ENCODE peak calls at places on chromosome 21, in ten cellular contexts. U is fibroblast of villous mesenchyme; N is RWPE1; Q is sigmoid colon; X is activated CD8-positive, alpha-beta T cell treated with anti-CD3 and anti-CD28 coated beads for 36 hours; I is IMR-90; V is spleen; F is foreskin fibroblast; M is CD8-positive, alpha-beta T cell; D is omental fat pad. B is an unnamed sample.

GRCh38 chr21:41361786-41362604 is at the start of gene MX2:
- DNase-seq in U (peak), N (peak), Q (peak), X (peak), I (peak), V (peak), F (peak), M (peak), D (peak), B (peak)

GRCh38 chr21:15063081-15063820 is 1.5 kb downstream of the NRIP1 start:
- DNase-seq in U (peak), N (peak), Q (no peak), X (peak), I (peak), V (no peak), F (no peak), M (peak), D (no peak), B (no peak)

GRCh38 chr21:41641821-41642368 is 125.0 kb downstream of the RIPK4 start:
- DNase-seq in U (peak), N (peak), Q (peak), X (no peak), I (peak), V (no peak), F (peak), M (no peak), D (peak), B (no peak)

GRCh38 chr21:39518055-39518844 is 66.5 kb downstream of the SH3BGR start:
- DNase-seq in U (peak), N (peak), Q (no peak), X (peak), I (peak), V (no peak), F (peak), M (peak), D (no peak), B (no peak)

GRCh38 chr21:43921602-43921978 is 56.6 kb downstream of the AGPAT3 start:
- DNase-seq in U (no peak), N (no peak), Q (no peak), X (peak), I (no peak), V (no peak), F (no peak), M (peak), D (no peak), B (no peak)

GRCh38 chr21:42663860-42664535 is 10.6 kb downstream of the PDE9A start:
- DNase-seq in U (no peak), N (no peak), Q (no peak), X (no peak), I (no peak), V (no peak), F (no peak), M (no peak), D (no peak), B (no peak)

GRCh38 chr21:40335689-40336088 is 468.5 kb downstream of the PCP4 start:
- DNase-seq in U (no peak), N (no peak), Q (no peak), X (no peak), I (no peak), V (no peak), F (no peak), M (no peak), D (no peak), B (no peak)

GRCh38 chr21:35217504-35218060 is 168.5 kb upstream of the RUNX1 start:
- DNase-seq in U (peak), N (peak), Q (no peak), X (peak), I (peak), V (no peak), F (peak), M (no peak), D (no peak), B (no peak)

GRCh38 chr21:41970751-41971653 is 17.2 kb upstream of the C2CD2 start:
- DNase-seq in U (no peak), N (no peak), Q (no peak), X (no peak), I (no peak), V (no peak), F (no peak), M (peak), D (no peak), B (no peak)

DNA sequence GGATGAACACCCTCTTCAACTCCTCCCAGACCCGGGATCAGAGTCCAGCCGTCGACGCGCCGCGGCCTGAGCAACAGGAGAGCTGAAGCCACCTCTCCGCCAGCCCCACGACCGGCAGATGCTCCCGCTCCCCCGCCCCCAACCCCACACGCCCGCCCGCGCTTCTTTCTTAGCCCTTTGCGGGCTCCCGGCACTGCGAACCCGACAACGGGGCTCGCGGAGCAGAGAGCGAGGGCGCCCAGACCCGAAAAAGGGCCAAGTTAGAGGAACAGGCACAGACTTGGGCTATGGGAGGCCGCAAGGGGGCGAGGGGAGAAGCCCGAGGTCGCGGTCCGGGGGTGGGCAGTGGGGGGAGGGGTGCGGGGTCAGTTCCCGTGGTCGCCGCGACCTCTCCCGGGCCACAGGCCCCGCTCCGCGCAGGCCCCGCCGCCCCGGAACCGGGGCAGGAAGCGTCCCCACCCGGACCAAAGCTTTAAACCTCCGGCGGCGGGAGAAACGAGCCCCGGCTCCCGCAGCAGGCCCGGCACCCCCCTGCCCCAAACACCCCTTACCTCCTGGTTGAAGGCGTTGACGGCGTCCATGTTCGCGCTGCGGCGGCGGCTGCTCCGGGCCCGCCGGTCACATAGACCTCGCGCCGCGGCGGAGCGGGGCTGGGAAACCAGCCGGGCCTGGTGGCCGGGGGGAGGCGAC is 661 bp downstream of the SCAF4 start:
- DNase-seq in U (peak), N (peak), Q (peak), X (peak), I (no peak), V (peak), F (no peak), M (peak), D (peak), B (no peak)
- TF ChIP-seq CTCF in U (peak), N (no peak), Q (no peak), X (no peak), I (no peak), V (peak), F (no peak), M (no peak), D (no peak), B (no peak)

DNA sequence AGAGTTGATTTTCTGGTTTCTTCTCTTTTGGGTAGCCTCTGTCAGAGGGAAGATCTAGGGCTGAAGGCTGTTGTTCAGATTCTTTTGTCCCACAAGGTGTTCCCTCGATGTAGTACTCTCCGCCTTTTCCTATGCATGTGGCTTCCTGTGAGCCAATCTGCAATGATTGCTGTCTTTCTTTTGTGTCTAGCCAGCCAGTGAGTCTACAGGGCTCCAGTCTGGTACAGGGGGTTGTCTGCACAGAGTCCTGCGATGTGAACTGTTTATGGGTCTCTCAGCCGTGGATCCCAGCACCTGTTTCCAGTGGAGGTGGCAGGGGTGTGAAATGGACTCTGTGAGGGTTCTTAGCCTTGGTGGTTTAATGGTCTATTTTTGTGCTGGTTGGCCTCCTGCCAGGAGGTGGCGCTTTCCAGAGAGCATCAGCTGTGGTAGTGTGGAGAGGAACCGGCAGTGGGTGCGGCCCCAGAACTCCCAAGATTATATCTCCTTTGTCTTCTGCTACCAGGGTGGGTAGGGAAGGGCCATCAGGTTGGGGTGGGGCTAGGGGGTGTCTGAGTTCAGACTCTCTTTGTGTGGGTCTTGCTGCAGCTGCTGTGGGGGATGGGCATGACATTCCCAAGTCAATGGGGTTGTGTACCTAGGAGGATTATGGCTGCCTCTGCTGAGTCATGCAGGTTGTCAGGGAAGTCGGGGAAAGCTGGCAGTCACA is 81.3 kb upstream of the C21orf91 start:
- DNase-seq in U (no peak), N (no peak), Q (no peak), X (peak), I (no peak), V (no peak), F (no peak), M (no peak), D (no peak), B (no peak)
- TF ChIP-seq CTCF in U (no peak), N (no peak), Q (no peak), X (no peak), I (no peak), V (no peak), F (no peak), M (no peak), D (no peak), B (no peak)

GRCh38 chr21:33892853-33893252 is 22.8 kb downstream of the ATP5PO start:
- DNase-seq in U (no peak), N (no peak), Q (no peak), X (no peak), I (no peak), V (no peak), F (no peak), M (no peak), D (no peak), B (no peak)
- TF ChIP-seq CTCF in U (no peak), N (no peak), Q (no peak), X (no peak), I (no peak), V (no peak), F (no peak), M (no peak), D (no peak), B (no peak)

GRCh38 chr21:22544747-22545146 is 1546.5 kb downstream of the NCAM2 start:
- DNase-seq in U (no peak), N (no peak), Q (no peak), X (no peak), I (no peak), V (no peak), F (no peak), M (no peak), D (no peak), B (no peak)
- TF ChIP-seq CTCF in U (no peak), N (no peak), Q (no peak), X (no peak), I (no peak), V (no peak), F (no peak), M (no peak), D (no peak), B (no peak)

GRCh38 chr21:44926364-44927101 is 5.8 kb upstream of the ITGB2 start:
- DNase-seq in U (no peak), N (no peak), Q (no peak), X (peak), I (peak), V (peak), F (no peak), M (peak), D (no peak), B (no peak)

GRCh38 chr21:44929799-44930542 is 9.3 kb upstream of the ITGB2 start:
- DNase-seq in U (no peak), N (no peak), Q (no peak), X (no peak), I (no peak), V (peak), F (no peak), M (no peak), D (no peak), B (no peak)

GRCh38 chr21:44927259-44927586 is 6.5 kb upstream of the ITGB2 start:
- DNase-seq in U (no peak), N (no peak), Q (no peak), X (no peak), I (no peak), V (no peak), F (no peak), M (peak), D (no peak), B (no peak)

GRCh38 chr21:44929242-44929798 is 8.6 kb upstream of the ITGB2 start:
- DNase-seq in U (no peak), N (no peak), Q (no peak), X (no peak), I (no peak), V (peak), F (no peak), M (no peak), D (no peak), B (no peak)

GRCh38 chr21:44927587-44928461 is 7.1 kb upstream of the ITGB2 start:
- DNase-seq in U (peak), N (peak), Q (no peak), X (peak), I (peak), V (peak), F (peak), M (peak), D (no peak), B (peak)
- TF ChIP-seq CTCF in U (no peak), N (no peak), Q (no peak), X (no peak), I (no peak), V (no peak), F (no peak), M (no peak), D (no peak), B (no peak)

DNA sequence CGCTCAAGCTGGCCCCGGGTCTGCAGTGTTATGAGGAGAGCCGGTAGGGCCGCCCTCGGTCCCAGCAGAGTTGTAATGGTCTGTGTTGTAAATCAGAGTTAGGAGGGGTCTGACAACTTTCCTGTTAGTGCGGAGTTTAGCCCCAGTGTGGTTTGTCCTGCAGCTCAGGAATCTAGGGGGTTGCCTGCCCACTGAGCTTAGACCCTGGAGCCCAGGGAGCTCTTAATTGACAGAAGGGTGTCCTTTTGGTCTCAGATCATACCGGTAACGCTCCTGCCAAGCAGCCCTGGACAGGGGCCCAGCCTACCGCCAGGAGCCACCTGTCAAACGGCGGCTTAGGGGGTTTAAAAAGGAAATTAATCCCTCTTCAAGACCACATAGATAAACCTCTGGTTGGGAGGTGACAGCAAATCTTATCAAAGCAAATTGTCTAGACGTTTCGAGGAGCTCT is 164.4 kb downstream of the DYRK1A start:
- DNase-seq in U (no peak), N (no peak), Q (no peak), X (no peak), I (no peak), V (no peak), F (no peak), M (no peak), D (no peak), B (no peak)
- TF ChIP-seq CTCF in U (no peak), N (no peak), Q (no peak), X (no peak), I (no peak), V (no peak), F (no peak), M (no peak), D (no peak), B (no peak)

B was measured in activated B cell treated with CpG ODN at 0.5 μM for 24 hours.